ENCODE peak calls at places on chromosomes 16 and 17, in four cellular contexts. G is neural progenitor cell, S is osteocyte, E is HFFc6. N is an unnamed sample.
A peak's percentile ranks its signal among the peaks of the same experiment; 100 is the strongest.

GRCh38 chr17:78173025-78173715 is 4.8 kb downstream of the SYNGR2 start:
- DNase-seq in G (no peak), S (no peak), E (no peak), N (no peak)

GRCh38 chr17:68435876-68436842 is 21.1 kb downstream of the WIPI1 start:
- DNase-seq in G (peak; percentile 86), S (peak; percentile 90), E (peak; percentile 85), N (peak; percentile 78)

GRCh38 chr16:67936124-67936875 is at the start of gene PSMB10:
- DNase-seq in G (peak; percentile 64), S (no peak), E (no peak), N (no peak)

GRCh38 chr17:5123343-5124124 is 7.7 kb downstream of the USP6 start:
- DNase-seq in G (no peak), S (peak; percentile 82), E (no peak), N (peak; percentile 68)

GRCh38 chr17:42142371-42142896 is 12.4 kb downstream of the RAB5C start:
- DNase-seq in G (peak; percentile 48), S (no peak), E (peak; percentile 88), N (no peak)

GRCh38 chr17:31241116-31241515 is 55.9 kb downstream of the OMG start:
- DNase-seq in G (no peak), S (no peak), E (no peak), N (no peak)

GRCh38 chr17:45790296-45790922 is 6.3 kb downstream of the CRHR1 start:
- DNase-seq in G (no peak), S (no peak), E (no peak), N (no peak)

GRCh38 chr16:10685709-10686108 is 9.0 kb downstream of the TEKT5 start:
- DNase-seq in G (no peak), S (peak; percentile 67), E (no peak), N (peak; percentile 31)

GRCh38 chr17:1260762-1261161 is 9.5 kb upstream of the BHLHA9 start:
- DNase-seq in G (no peak), S (no peak), E (no peak), N (no peak)

GRCh38 chr16:22321340-22322001 is 24.3 kb downstream of the POLR3E start:
- DNase-seq in G (peak; percentile 83), S (peak; percentile 84), E (peak; percentile 19), N (peak; percentile 75)

GRCh38 chr16:70495425-70496182 is 27.8 kb downstream of the COG4 start:
- DNase-seq in G (no peak), S (no peak), E (no peak), N (no peak)

GRCh38 chr17:4856937-4857314 is 23.8 kb downstream of the MINK1 start:
- DNase-seq in G (no peak), S (no peak), E (no peak), N (no peak)

GRCh38 chr16:83365166-83365565 is 442.6 kb upstream of the HSBP1 start:
- DNase-seq in G (no peak), S (no peak), E (no peak), N (no peak)

GRCh38 chr16:57268804-57269800 is 15.4 kb downstream of the PLLP start:
- DNase-seq in G (no peak), S (no peak), E (no peak), N (no peak)

GRCh38 chr17:2157081-2157480 is 102.2 kb downstream of the HIC1 start:
- DNase-seq in G (no peak), S (no peak), E (peak; percentile 49), N (no peak)

GRCh38 chr16:67483150-67483549 is at the start of gene AGRP:
- DNase-seq in G (no peak), S (no peak), E (no peak), N (no peak)

GRCh38 chr17:69551212-69552010 is 136.9 kb downstream of the MAP2K6 start:
- DNase-seq in G (no peak), S (no peak), E (no peak), N (no peak)

GRCh38 chr16:72891291-72892227 is 156.4 kb downstream of the ZFHX3 start:
- DNase-seq in G (no peak), S (no peak), E (no peak), N (no peak)

GRCh38 chr16:67237396-67238277 is 9.6 kb downstream of the FHOD1 start:
- DNase-seq in G (no peak), S (no peak), E (no peak), N (no peak)

GRCh38 chr17:59167571-59168001 is 12.0 kb downstream of the PRR11 start:
- DNase-seq in G (no peak), S (no peak), E (no peak), N (no peak)

GRCh38 chr16:31471875-31472558 is at the start of gene TGFB1I1:
- DNase-seq in G (peak; percentile 29), S (no peak), E (peak; percentile 59), N (no peak)

GRCh38 chr16:4414187-4414909 is 2.0 kb downstream of the CORO7 start:
- DNase-seq in G (no peak), S (no peak), E (no peak), N (no peak)

GRCh38 chr17:3730881-3731429 is 7.3 kb downstream of the HASPIN start:
- DNase-seq in G (no peak), S (no peak), E (peak; percentile 12), N (no peak)

GRCh38 chr16:84611041-84611440 is 6.8 kb downstream of the COTL1 start:
- DNase-seq in G (no peak), S (no peak), E (no peak), N (no peak)

GRCh38 chr16:88536510-88536909 is 33.7 kb upstream of the ZC3H18 start:
- DNase-seq in G (no peak), S (no peak), E (no peak), N (no peak)

GRCh38 chr17:48127371-48128051 is 19.9 kb downstream of the SNX11 start:
- DNase-seq in G (no peak), S (no peak), E (peak; percentile 15), N (no peak)

DNA sequence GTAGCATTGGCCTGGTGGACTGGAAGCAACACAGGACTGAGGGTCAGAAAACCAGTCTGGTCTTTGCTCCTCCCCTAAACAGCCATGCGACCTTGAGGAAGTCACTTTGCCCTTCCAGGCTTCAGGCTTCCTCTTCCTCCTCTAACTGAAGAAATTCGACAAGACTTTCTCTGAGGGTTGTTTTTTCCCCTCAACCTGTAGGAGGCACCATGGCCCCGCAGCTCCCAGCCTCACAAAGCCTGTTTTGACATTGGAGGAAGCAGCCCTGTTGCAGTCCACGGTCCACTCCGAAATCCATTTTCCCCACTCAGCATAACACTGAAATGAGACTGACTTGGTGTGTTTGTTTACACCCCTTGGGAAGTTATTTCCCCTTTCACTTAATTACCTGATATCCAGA is 41.2 kb upstream of the PIRT start:
- DNase-seq in G (peak; percentile 73), S (no peak), E (no peak), N (no peak)
- TF ChIP-seq CTCF in G (peak; percentile 81), S (peak; percentile 29), E (peak; percentile 22), N (peak; percentile 71)

DNA sequence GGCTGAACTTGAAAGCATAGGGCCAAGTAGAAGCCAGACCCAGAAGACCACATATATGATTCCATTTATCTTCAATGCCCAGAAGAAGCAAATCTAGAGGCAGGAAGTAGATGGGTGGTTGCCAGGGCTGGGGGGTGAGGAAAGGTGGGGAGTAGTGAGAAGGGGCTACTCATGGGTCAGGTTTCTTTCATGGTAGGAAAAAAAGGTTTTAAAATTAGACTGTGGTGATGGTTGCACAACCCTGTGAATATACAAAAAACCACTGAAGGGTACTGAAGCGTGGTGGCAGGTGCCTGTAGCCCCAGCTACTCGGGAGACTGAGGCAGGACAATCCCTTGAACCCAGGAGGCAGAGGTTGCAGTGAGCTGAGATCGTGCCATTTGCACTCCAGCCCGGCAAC is 5.4 kb downstream of the CD2BP2 start:
- DNase-seq in G (no peak), S (no peak), E (no peak), N (no peak)
- TF ChIP-seq CTCF in G (no peak), S (no peak), E (no peak), N (no peak)

GRCh38 chr17:50272246-50272645 is 2.0 kb upstream of the TMEM92 start:
- DNase-seq in G (no peak), S (no peak), E (no peak), N (no peak)

GRCh38 chr17:50271173-50271750 is 3.0 kb upstream of the TMEM92 start:
- DNase-seq in G (no peak), S (no peak), E (no peak), N (no peak)

GRCh38 chr17:50268632-50269287 is 5.5 kb upstream of the TMEM92 start:
- DNase-seq in G (peak; percentile 15), S (no peak), E (no peak), N (no peak)

GRCh38 chr17:50269477-50270429 is 4.5 kb upstream of the TMEM92 start:
- DNase-seq in G (peak; percentile 75), S (peak; percentile 94), E (peak; percentile 84), N (peak; percentile 72)

GRCh38 chr17:50270430-50271172 is 3.7 kb upstream of the TMEM92 start:
- DNase-seq in G (peak; percentile 50), S (peak; percentile 91), E (peak; percentile 55), N (no peak)
- TF ChIP-seq CTCF in G (no peak), S (no peak), E (peak; percentile 62), N (peak; percentile 47)

DNA sequence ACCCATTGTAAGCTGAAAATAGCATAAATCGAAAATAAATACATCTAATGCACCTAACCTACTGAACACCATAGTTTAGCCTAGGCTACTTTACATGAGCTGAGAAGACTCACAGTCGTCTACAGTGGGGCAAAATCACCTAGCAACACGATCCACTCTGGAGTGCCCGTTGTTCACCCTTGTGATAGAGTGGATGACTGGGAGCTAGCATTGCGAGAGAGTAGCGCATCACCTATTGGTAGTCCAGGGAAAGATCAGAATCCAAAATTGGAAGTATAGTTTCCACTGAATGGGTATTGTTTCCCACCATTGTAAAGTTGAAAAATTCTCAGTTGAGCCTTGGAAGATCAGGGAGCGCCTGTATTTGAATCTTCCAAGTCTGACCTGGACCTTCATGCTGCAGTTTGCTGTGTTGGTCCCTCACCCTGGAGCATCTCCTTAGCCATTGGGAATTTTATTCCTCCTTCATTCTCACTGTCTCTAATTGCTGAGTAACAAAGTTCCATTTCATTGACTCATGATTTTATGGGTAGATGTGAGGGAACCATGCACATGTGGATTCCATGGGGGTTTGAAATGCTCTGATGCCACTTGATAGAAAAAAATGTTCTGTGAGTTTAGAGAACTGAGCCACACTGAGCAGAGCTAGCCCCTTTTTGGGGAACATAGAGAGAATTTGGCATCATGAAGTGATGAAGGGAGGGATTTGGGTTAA is 19.6 kb downstream of the AKAP1 start:
- DNase-seq in G (no peak), S (no peak), E (peak; percentile 79), N (no peak)
- TF ChIP-seq CTCF in G (no peak), S (no peak), E (no peak), N (no peak)

DNA sequence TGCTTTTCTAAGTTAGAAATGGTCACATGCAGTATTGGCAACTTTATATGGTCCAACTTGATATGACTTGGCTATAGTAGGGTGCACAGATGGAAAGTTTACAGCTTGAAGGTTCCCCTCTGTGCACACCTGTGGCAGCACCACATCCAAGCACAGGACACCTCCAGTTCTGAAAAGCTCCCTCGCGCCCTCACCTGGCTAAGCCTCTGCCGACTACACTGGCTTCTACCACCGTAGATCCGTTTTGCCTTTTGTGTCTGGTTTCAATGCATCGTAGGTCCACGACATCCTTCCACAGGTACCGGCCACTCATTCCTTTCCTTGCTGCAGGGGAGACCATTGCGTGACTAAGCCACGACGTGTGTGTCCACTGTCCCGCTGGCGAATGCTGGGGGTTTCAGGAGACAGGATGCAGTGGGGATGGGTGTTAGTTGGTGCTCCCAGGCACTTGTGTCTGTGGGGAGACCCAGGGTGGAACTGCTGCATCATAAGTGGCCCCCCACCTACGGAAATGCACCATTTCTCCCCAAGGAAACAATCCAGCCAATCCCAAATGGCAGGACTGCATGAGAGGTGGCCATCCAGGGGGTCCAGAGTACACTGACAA is 4.9 kb upstream of the RASD1 start:
- DNase-seq in G (peak; percentile 59), S (no peak), E (no peak), N (no peak)
- TF ChIP-seq CTCF in G (peak; percentile 51), S (peak; percentile 11), E (no peak), N (no peak)